ENCODE peak calls at places on chromosome 20, in five cellular contexts. P is HepG2, Z is SK-N-SH, D is K562, B is GM12878. M is an unnamed sample.

GRCh38 chr20:9460518-9460917 is 53.9 kb upstream of the LAMP5 start:
- DNase-seq in P (no peak), Z (no peak), D (no peak), B (no peak), M (no peak)

GRCh38 chr20:39269031-39269461 is 306.9 kb downstream of the DHX35 start:
- DNase-seq in P (peak; percentile 29), Z (peak; percentile 77), D (peak; percentile 77), B (no peak), M (peak; percentile 68)

GRCh38 chr20:19840111-19840705 is 82.2 kb downstream of the RIN2 start:
- DNase-seq in P (no peak), Z (no peak), D (no peak), B (no peak), M (no peak)

GRCh38 chr20:42441862-42442196 is 747.9 kb downstream of the PTPRT start:
- DNase-seq in P (no peak), Z (no peak), D (no peak), B (no peak), M (no peak)

GRCh38 chr20:36173451-36173933 is 19.0 kb downstream of the EPB41L1 start:
- DNase-seq in P (no peak), Z (peak; percentile 60), D (peak; percentile 43), B (no peak), M (no peak)

GRCh38 chr20:60482201-60482600 is 524.0 kb downstream of the CDH26 start:
- DNase-seq in P (no peak), Z (no peak), D (no peak), B (no peak), M (no peak)

GRCh38 chr20:31693987-31694661 is 28.5 kb downstream of the BCL2L1 start:
- DNase-seq in P (no peak), Z (no peak), D (no peak), B (no peak), M (no peak)

GRCh38 chr20:43710370-43711044 is 16.3 kb downstream of the GTSF1L start:
- DNase-seq in P (no peak), Z (no peak), D (no peak), B (peak; percentile 59), M (no peak)

GRCh38 chr20:2911200-2911599 is 37.9 kb downstream of the PTPRA start:
- DNase-seq in P (no peak), Z (no peak), D (no peak), B (no peak), M (no peak)

GRCh38 chr20:48574383-48574782 is 253.4 kb downstream of the PREX1 start:
- DNase-seq in P (no peak), Z (peak; percentile 63), D (no peak), B (no peak), M (peak; percentile 32)

GRCh38 chr20:48760403-48760889 is 67.4 kb downstream of the PREX1 start:
- DNase-seq in P (no peak), Z (no peak), D (no peak), B (no peak), M (no peak)

DNA sequence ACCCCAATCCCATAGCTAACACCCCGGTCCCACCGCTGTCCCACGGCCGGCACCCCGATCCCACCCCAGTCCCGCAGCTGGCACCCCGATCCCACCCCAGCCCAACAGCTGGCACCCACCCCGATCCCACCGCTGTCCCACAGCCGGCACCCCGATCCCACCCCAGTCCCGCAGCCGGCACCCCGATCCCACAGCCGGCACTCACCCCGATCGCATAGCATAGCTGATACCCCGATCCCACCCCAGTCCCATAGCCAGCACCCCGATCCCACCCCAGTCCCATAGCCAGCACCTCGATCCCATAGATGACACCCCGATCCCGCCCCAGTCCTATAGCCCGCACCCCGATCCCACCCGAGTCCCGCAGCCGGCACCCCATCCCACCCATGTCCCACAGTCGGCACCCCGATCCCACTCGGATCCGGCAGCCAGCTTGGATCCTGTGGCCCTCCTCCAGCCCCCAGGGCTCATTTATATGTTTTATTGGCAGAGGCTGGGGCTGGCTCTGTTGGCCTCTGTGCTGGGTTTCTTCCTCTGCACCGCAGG is 872 bp upstream of the GMEB2 start:
- DNase-seq in P (no peak), Z (no peak), D (peak; percentile 22), B (no peak), M (no peak)
- TF ChIP-seq FOXM1 in P (no peak), Z (no peak), D (no peak), B (no peak), M (no peak)

DNA sequence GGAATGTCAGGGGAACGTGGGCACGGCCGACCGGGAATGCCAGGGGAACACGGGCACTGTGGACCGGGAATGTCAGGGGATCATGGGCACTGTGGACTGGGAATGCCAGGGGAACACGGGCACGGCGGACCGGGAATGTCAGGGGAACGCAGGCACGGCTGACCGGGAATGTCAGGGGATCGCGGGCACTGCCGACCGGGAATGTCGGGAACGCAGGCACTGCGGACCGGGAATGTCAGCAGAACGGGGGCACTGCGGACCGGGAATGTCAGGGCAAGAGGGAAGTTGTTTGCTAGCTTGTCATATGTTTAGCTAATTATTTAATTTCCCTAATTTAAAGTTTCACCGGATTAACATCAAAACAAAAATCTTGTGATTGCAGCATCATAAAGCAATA is 37.4 kb upstream of the BHLHE23 start:
- DNase-seq in P (no peak), Z (no peak), D (no peak), B (no peak), M (no peak)
- TF ChIP-seq FOXM1 in P (no peak), Z (no peak), D (no peak), B (no peak), M (no peak)

GRCh38 chr20:1467355-1468116 is 887 bp upstream of the NSFL1C start:
- DNase-seq in P (peak; percentile 68), Z (peak; percentile 9), D (peak; percentile 71), B (no peak), M (no peak)
- TF ChIP-seq FOXM1 in P (no peak), Z (no peak), D (peak; percentile 100), B (no peak), M (no peak)

GRCh38 chr20:4059631-4060030 is 44.3 kb upstream of the RNF24 start:
- DNase-seq in P (no peak), Z (no peak), D (no peak), B (no peak), M (no peak)
- TF ChIP-seq FOXM1 in P (no peak), Z (no peak), D (no peak), B (no peak), M (no peak)

GRCh38 chr20:57952136-57952535 is 242.3 kb upstream of the PMEPA1 start:
- DNase-seq in P (no peak), Z (no peak), D (no peak), B (no peak), M (no peak)
- TF ChIP-seq FOXM1 in P (no peak), Z (no peak), D (no peak), B (no peak), M (no peak)

GRCh38 chr20:51869002-51869401 is 66.7 kb upstream of the SALL4 start:
- DNase-seq in P (no peak), Z (no peak), D (no peak), B (no peak), M (no peak)
- TF ChIP-seq FOXM1 in P (no peak), Z (no peak), D (no peak), B (no peak), M (no peak)

GRCh38 chr20:13333793-13334192 is 112.7 kb downstream of the ISM1 start:
- DNase-seq in P (no peak), Z (no peak), D (no peak), B (no peak), M (no peak)
- TF ChIP-seq FOXM1 in P (no peak), Z (no peak), D (no peak), B (no peak), M (no peak)